ENCODE peak calls at places on chromosome 20, in seven cellular contexts. One of them, this sample, is unnamed.

GRCh38 chr20:16434087-16434664 is 139.1 kb downstream of the KIF16B start:
- DNase-seq in stimulated activated effector memory CD8-positive, alpha-beta T cell treated with anti-CD3 and anti-CD28 coated beads, Interleukin-12 subunit alpha, Interleukin-12 subunit beta, amount 100 ng/mL, for 72 hours: peak
- DNase-seq in SK-N-MC: no peak
- DNase-seq in activated T-helper 1 cell treated with anti-CD3 and anti-CD28 coated beads, Interleukin-2, amount 50 U/mL, for 16 hours: peak
- DNase-seq in uterus: peak
- DNase-seq in HFFc6: no peak
- DNase-seq in T1000: no peak
- DNase-seq in this sample: peak

GRCh38 chr20:58327211-58327610 is 17.7 kb downstream of the RAB22A start:
- DNase-seq in HFFc6: no peak
- DNase-seq in activated T-helper 1 cell treated with anti-CD3 and anti-CD28 coated beads, Interleukin-2, amount 50 U/mL, for 16 hours: no peak
- DNase-seq in T1000: no peak
- DNase-seq in uterus: no peak
- DNase-seq in SK-N-MC: no peak
- DNase-seq in stimulated activated effector memory CD8-positive, alpha-beta T cell treated with anti-CD3 and anti-CD28 coated beads, Interleukin-12 subunit alpha, Interleukin-12 subunit beta, amount 100 ng/mL, for 72 hours: no peak
- DNase-seq in this sample: no peak

GRCh38 chr20:60395993-60396392 is 437.8 kb downstream of the CDH26 start:
- DNase-seq in activated T-helper 1 cell treated with anti-CD3 and anti-CD28 coated beads, Interleukin-2, amount 50 U/mL, for 16 hours: no peak
- DNase-seq in SK-N-MC: no peak
- DNase-seq in T1000: no peak
- DNase-seq in stimulated activated effector memory CD8-positive, alpha-beta T cell treated with anti-CD3 and anti-CD28 coated beads, Interleukin-12 subunit alpha, Interleukin-12 subunit beta, amount 100 ng/mL, for 72 hours: no peak
- DNase-seq in uterus: no peak
- DNase-seq in HFFc6: no peak
- DNase-seq in this sample: no peak

GRCh38 chr20:47727909-47728361 is 57.3 kb downstream of the SULF2 start:
- DNase-seq in HFFc6: no peak
- DNase-seq in stimulated activated effector memory CD8-positive, alpha-beta T cell treated with anti-CD3 and anti-CD28 coated beads, Interleukin-12 subunit alpha, Interleukin-12 subunit beta, amount 100 ng/mL, for 72 hours: no peak
- DNase-seq in activated T-helper 1 cell treated with anti-CD3 and anti-CD28 coated beads, Interleukin-2, amount 50 U/mL, for 16 hours: no peak
- DNase-seq in T1000: no peak
- DNase-seq in uterus: no peak
- DNase-seq in SK-N-MC: no peak
- DNase-seq in this sample: no peak

GRCh38 chr20:23235173-23236027 is 115.2 kb upstream of the NXT1 start:
- DNase-seq in T1000: no peak
- DNase-seq in HFFc6: peak
- DNase-seq in stimulated activated effector memory CD8-positive, alpha-beta T cell treated with anti-CD3 and anti-CD28 coated beads, Interleukin-12 subunit alpha, Interleukin-12 subunit beta, amount 100 ng/mL, for 72 hours: peak
- DNase-seq in uterus: no peak
- DNase-seq in SK-N-MC: peak
- DNase-seq in activated T-helper 1 cell treated with anti-CD3 and anti-CD28 coated beads, Interleukin-2, amount 50 U/mL, for 16 hours: no peak
- DNase-seq in this sample: peak

GRCh38 chr20:57582432-57583288 is 21.8 kb downstream of the PCK1 start:
- DNase-seq in uterus: peak
- DNase-seq in SK-N-MC: peak
- DNase-seq in T1000: no peak
- DNase-seq in HFFc6: no peak
- DNase-seq in stimulated activated effector memory CD8-positive, alpha-beta T cell treated with anti-CD3 and anti-CD28 coated beads, Interleukin-12 subunit alpha, Interleukin-12 subunit beta, amount 100 ng/mL, for 72 hours: no peak
- DNase-seq in activated T-helper 1 cell treated with anti-CD3 and anti-CD28 coated beads, Interleukin-2, amount 50 U/mL, for 16 hours: no peak
- DNase-seq in this sample: peak

GRCh38 chr20:6157345-6157744 is 34.5 kb upstream of the FERMT1 start:
- DNase-seq in activated T-helper 1 cell treated with anti-CD3 and anti-CD28 coated beads, Interleukin-2, amount 50 U/mL, for 16 hours: no peak
- DNase-seq in uterus: no peak
- DNase-seq in HFFc6: no peak
- DNase-seq in stimulated activated effector memory CD8-positive, alpha-beta T cell treated with anti-CD3 and anti-CD28 coated beads, Interleukin-12 subunit alpha, Interleukin-12 subunit beta, amount 100 ng/mL, for 72 hours: no peak
- DNase-seq in T1000: no peak
- DNase-seq in SK-N-MC: no peak
- DNase-seq in this sample: no peak

GRCh38 chr20:32466739-32467505 is 108.8 kb downstream of the ASXL1 start:
- DNase-seq in SK-N-MC: no peak
- DNase-seq in T1000: no peak
- DNase-seq in uterus: no peak
- DNase-seq in stimulated activated effector memory CD8-positive, alpha-beta T cell treated with anti-CD3 and anti-CD28 coated beads, Interleukin-12 subunit alpha, Interleukin-12 subunit beta, amount 100 ng/mL, for 72 hours: no peak
- DNase-seq in HFFc6: no peak
- DNase-seq in activated T-helper 1 cell treated with anti-CD3 and anti-CD28 coated beads, Interleukin-2, amount 50 U/mL, for 16 hours: no peak
- DNase-seq in this sample: no peak

GRCh38 chr20:48826883-48827771 is 672 bp downstream of the PREX1 start:
- DNase-seq in T1000: peak
- DNase-seq in SK-N-MC: no peak
- DNase-seq in HFFc6: no peak
- DNase-seq in stimulated activated effector memory CD8-positive, alpha-beta T cell treated with anti-CD3 and anti-CD28 coated beads, Interleukin-12 subunit alpha, Interleukin-12 subunit beta, amount 100 ng/mL, for 72 hours: peak
- DNase-seq in uterus: no peak
- DNase-seq in activated T-helper 1 cell treated with anti-CD3 and anti-CD28 coated beads, Interleukin-2, amount 50 U/mL, for 16 hours: no peak
- DNase-seq in this sample: peak

GRCh38 chr20:34269996-34270627 is 28.9 kb downstream of the ASIP start:
- DNase-seq in SK-N-MC: no peak
- DNase-seq in T1000: no peak
- DNase-seq in uterus: peak
- DNase-seq in stimulated activated effector memory CD8-positive, alpha-beta T cell treated with anti-CD3 and anti-CD28 coated beads, Interleukin-12 subunit alpha, Interleukin-12 subunit beta, amount 100 ng/mL, for 72 hours: no peak
- DNase-seq in HFFc6: no peak
- DNase-seq in activated T-helper 1 cell treated with anti-CD3 and anti-CD28 coated beads, Interleukin-2, amount 50 U/mL, for 16 hours: no peak
- DNase-seq in this sample: no peak

GRCh38 chr20:21739161-21739560 is 33.7 kb downstream of the PAX1 start:
- DNase-seq in T1000: no peak
- DNase-seq in activated T-helper 1 cell treated with anti-CD3 and anti-CD28 coated beads, Interleukin-2, amount 50 U/mL, for 16 hours: no peak
- DNase-seq in SK-N-MC: no peak
- DNase-seq in stimulated activated effector memory CD8-positive, alpha-beta T cell treated with anti-CD3 and anti-CD28 coated beads, Interleukin-12 subunit alpha, Interleukin-12 subunit beta, amount 100 ng/mL, for 72 hours: no peak
- DNase-seq in uterus: no peak
- DNase-seq in HFFc6: no peak
- DNase-seq in this sample: no peak

GRCh38 chr20:9374068-9374467 is 140.3 kb upstream of the LAMP5 start:
- DNase-seq in SK-N-MC: no peak
- DNase-seq in stimulated activated effector memory CD8-positive, alpha-beta T cell treated with anti-CD3 and anti-CD28 coated beads, Interleukin-12 subunit alpha, Interleukin-12 subunit beta, amount 100 ng/mL, for 72 hours: no peak
- DNase-seq in activated T-helper 1 cell treated with anti-CD3 and anti-CD28 coated beads, Interleukin-2, amount 50 U/mL, for 16 hours: no peak
- DNase-seq in T1000: no peak
- DNase-seq in uterus: no peak
- DNase-seq in HFFc6: no peak
- DNase-seq in this sample: no peak

GRCh38 chr20:32637738-32638137 is 36.0 kb downstream of the C20orf203 start:
- DNase-seq in HFFc6: no peak
- DNase-seq in activated T-helper 1 cell treated with anti-CD3 and anti-CD28 coated beads, Interleukin-2, amount 50 U/mL, for 16 hours: no peak
- DNase-seq in stimulated activated effector memory CD8-positive, alpha-beta T cell treated with anti-CD3 and anti-CD28 coated beads, Interleukin-12 subunit alpha, Interleukin-12 subunit beta, amount 100 ng/mL, for 72 hours: no peak
- DNase-seq in SK-N-MC: no peak
- DNase-seq in T1000: no peak
- DNase-seq in uterus: no peak
- DNase-seq in this sample: no peak

GRCh38 chr20:19888269-19888669 is 128.9 kb upstream of the NAA20 start:
- DNase-seq in HFFc6: no peak
- DNase-seq in SK-N-MC: no peak
- DNase-seq in uterus: peak
- DNase-seq in activated T-helper 1 cell treated with anti-CD3 and anti-CD28 coated beads, Interleukin-2, amount 50 U/mL, for 16 hours: no peak
- DNase-seq in stimulated activated effector memory CD8-positive, alpha-beta T cell treated with anti-CD3 and anti-CD28 coated beads, Interleukin-12 subunit alpha, Interleukin-12 subunit beta, amount 100 ng/mL, for 72 hours: no peak
- DNase-seq in T1000: no peak
- DNase-seq in this sample: no peak

GRCh38 chr20:2483504-2483903 is 12.9 kb upstream of the SNRPB start:
- DNase-seq in T1000: no peak
- DNase-seq in SK-N-MC: no peak
- DNase-seq in uterus: no peak
- DNase-seq in stimulated activated effector memory CD8-positive, alpha-beta T cell treated with anti-CD3 and anti-CD28 coated beads, Interleukin-12 subunit alpha, Interleukin-12 subunit beta, amount 100 ng/mL, for 72 hours: no peak
- DNase-seq in activated T-helper 1 cell treated with anti-CD3 and anti-CD28 coated beads, Interleukin-2, amount 50 U/mL, for 16 hours: no peak
- DNase-seq in HFFc6: no peak
- DNase-seq in this sample: no peak

GRCh38 chr20:64261138-64261537 is 5.6 kb downstream of the PCMTD2 start:
- DNase-seq in SK-N-MC: peak
- DNase-seq in uterus: peak
- DNase-seq in T1000: no peak
- DNase-seq in stimulated activated effector memory CD8-positive, alpha-beta T cell treated with anti-CD3 and anti-CD28 coated beads, Interleukin-12 subunit alpha, Interleukin-12 subunit beta, amount 100 ng/mL, for 72 hours: no peak
- DNase-seq in activated T-helper 1 cell treated with anti-CD3 and anti-CD28 coated beads, Interleukin-2, amount 50 U/mL, for 16 hours: no peak
- DNase-seq in HFFc6: peak
- DNase-seq in this sample: no peak

GRCh38 chr20:34615477-34615876 is 57.0 kb downstream of the MAP1LC3A start:
- DNase-seq in SK-N-MC: no peak
- DNase-seq in HFFc6: no peak
- DNase-seq in activated T-helper 1 cell treated with anti-CD3 and anti-CD28 coated beads, Interleukin-2, amount 50 U/mL, for 16 hours: no peak
- DNase-seq in uterus: no peak
- DNase-seq in T1000: no peak
- DNase-seq in stimulated activated effector memory CD8-positive, alpha-beta T cell treated with anti-CD3 and anti-CD28 coated beads, Interleukin-12 subunit alpha, Interleukin-12 subunit beta, amount 100 ng/mL, for 72 hours: no peak
- DNase-seq in this sample: no peak

GRCh38 chr20:50844430-50845100 is 49.7 kb downstream of the BCAS4 start:
- DNase-seq in stimulated activated effector memory CD8-positive, alpha-beta T cell treated with anti-CD3 and anti-CD28 coated beads, Interleukin-12 subunit alpha, Interleukin-12 subunit beta, amount 100 ng/mL, for 72 hours: peak
- DNase-seq in T1000: no peak
- DNase-seq in uterus: no peak
- DNase-seq in HFFc6: peak
- DNase-seq in activated T-helper 1 cell treated with anti-CD3 and anti-CD28 coated beads, Interleukin-2, amount 50 U/mL, for 16 hours: no peak
- DNase-seq in SK-N-MC: no peak
- DNase-seq in this sample: peak

GRCh38 chr20:4104842-4105241 is 89.5 kb upstream of the RNF24 start:
- DNase-seq in HFFc6: no peak
- DNase-seq in activated T-helper 1 cell treated with anti-CD3 and anti-CD28 coated beads, Interleukin-2, amount 50 U/mL, for 16 hours: no peak
- DNase-seq in SK-N-MC: no peak
- DNase-seq in uterus: no peak
- DNase-seq in T1000: no peak
- DNase-seq in stimulated activated effector memory CD8-positive, alpha-beta T cell treated with anti-CD3 and anti-CD28 coated beads, Interleukin-12 subunit alpha, Interleukin-12 subunit beta, amount 100 ng/mL, for 72 hours: no peak
- DNase-seq in this sample: no peak

GRCh38 chr20:35151739-35152138 is 4.6 kb upstream of the EDEM2 start:
- DNase-seq in activated T-helper 1 cell treated with anti-CD3 and anti-CD28 coated beads, Interleukin-2, amount 50 U/mL, for 16 hours: no peak
- DNase-seq in HFFc6: no peak
- DNase-seq in T1000: no peak
- DNase-seq in SK-N-MC: no peak
- DNase-seq in stimulated activated effector memory CD8-positive, alpha-beta T cell treated with anti-CD3 and anti-CD28 coated beads, Interleukin-12 subunit alpha, Interleukin-12 subunit beta, amount 100 ng/mL, for 72 hours: no peak
- DNase-seq in uterus: no peak
- DNase-seq in this sample: no peak

GRCh38 chr20:41664584-41664983 is 46.4 kb upstream of the CHD6 start:
- DNase-seq in SK-N-MC: peak
- DNase-seq in stimulated activated effector memory CD8-positive, alpha-beta T cell treated with anti-CD3 and anti-CD28 coated beads, Interleukin-12 subunit alpha, Interleukin-12 subunit beta, amount 100 ng/mL, for 72 hours: no peak
- DNase-seq in T1000: no peak
- DNase-seq in activated T-helper 1 cell treated with anti-CD3 and anti-CD28 coated beads, Interleukin-2, amount 50 U/mL, for 16 hours: no peak
- DNase-seq in uterus: no peak
- DNase-seq in HFFc6: peak
- DNase-seq in this sample: no peak

GRCh38 chr20:51004781-51005180 is 18.1 kb downstream of the KCNG1 start:
- DNase-seq in stimulated activated effector memory CD8-positive, alpha-beta T cell treated with anti-CD3 and anti-CD28 coated beads, Interleukin-12 subunit alpha, Interleukin-12 subunit beta, amount 100 ng/mL, for 72 hours: no peak
- DNase-seq in SK-N-MC: no peak
- DNase-seq in T1000: no peak
- DNase-seq in uterus: no peak
- DNase-seq in activated T-helper 1 cell treated with anti-CD3 and anti-CD28 coated beads, Interleukin-2, amount 50 U/mL, for 16 hours: no peak
- DNase-seq in HFFc6: no peak
- DNase-seq in this sample: no peak

GRCh38 chr20:36644032-36644712 is 1.8 kb downstream of the SLA2 start:
- DNase-seq in activated T-helper 1 cell treated with anti-CD3 and anti-CD28 coated beads, Interleukin-2, amount 50 U/mL, for 16 hours: peak
- DNase-seq in T1000: no peak
- DNase-seq in stimulated activated effector memory CD8-positive, alpha-beta T cell treated with anti-CD3 and anti-CD28 coated beads, Interleukin-12 subunit alpha, Interleukin-12 subunit beta, amount 100 ng/mL, for 72 hours: peak
- DNase-seq in SK-N-MC: no peak
- DNase-seq in uterus: no peak
- DNase-seq in HFFc6: no peak
- DNase-seq in this sample: no peak

GRCh38 chr20:44210422-44211176 is at the start of gene OSER1:
- DNase-seq in HFFc6: peak
- DNase-seq in SK-N-MC: peak
- DNase-seq in activated T-helper 1 cell treated with anti-CD3 and anti-CD28 coated beads, Interleukin-2, amount 50 U/mL, for 16 hours: peak
- DNase-seq in T1000: peak
- DNase-seq in uterus: peak
- DNase-seq in stimulated activated effector memory CD8-positive, alpha-beta T cell treated with anti-CD3 and anti-CD28 coated beads, Interleukin-12 subunit alpha, Interleukin-12 subunit beta, amount 100 ng/mL, for 72 hours: peak
- DNase-seq in this sample: peak

GRCh38 chr20:1934578-1935573 is 39.7 kb downstream of the SIRPA start:
- DNase-seq in SK-N-MC: no peak
- DNase-seq in HFFc6: peak
- DNase-seq in activated T-helper 1 cell treated with anti-CD3 and anti-CD28 coated beads, Interleukin-2, amount 50 U/mL, for 16 hours: no peak
- DNase-seq in T1000: peak
- DNase-seq in stimulated activated effector memory CD8-positive, alpha-beta T cell treated with anti-CD3 and anti-CD28 coated beads, Interleukin-12 subunit alpha, Interleukin-12 subunit beta, amount 100 ng/mL, for 72 hours: no peak
- DNase-seq in uterus: peak
- DNase-seq in this sample: peak

GRCh38 chr20:19756756-19757486 is 1.1 kb upstream of the RIN2 start:
- DNase-seq in T1000: no peak
- DNase-seq in HFFc6: no peak
- DNase-seq in activated T-helper 1 cell treated with anti-CD3 and anti-CD28 coated beads, Interleukin-2, amount 50 U/mL, for 16 hours: no peak
- DNase-seq in SK-N-MC: no peak
- DNase-seq in stimulated activated effector memory CD8-positive, alpha-beta T cell treated with anti-CD3 and anti-CD28 coated beads, Interleukin-12 subunit alpha, Interleukin-12 subunit beta, amount 100 ng/mL, for 72 hours: no peak
- DNase-seq in uterus: no peak
- DNase-seq in this sample: no peak

GRCh38 chr20:12886618-12887363 is 122.0 kb upstream of the SPTLC3 start:
- DNase-seq in HFFc6: no peak
- DNase-seq in SK-N-MC: no peak
- DNase-seq in uterus: no peak
- DNase-seq in stimulated activated effector memory CD8-positive, alpha-beta T cell treated with anti-CD3 and anti-CD28 coated beads, Interleukin-12 subunit alpha, Interleukin-12 subunit beta, amount 100 ng/mL, for 72 hours: no peak
- DNase-seq in activated T-helper 1 cell treated with anti-CD3 and anti-CD28 coated beads, Interleukin-2, amount 50 U/mL, for 16 hours: no peak
- DNase-seq in T1000: no peak
- DNase-seq in this sample: no peak